ENCODE peak calls at places on chromosomes 1 and 21, in five cellular contexts. P is C1 segment of cervical spinal cord; K is stimulated activated CD8-positive, alpha-beta memory T cell treated with anti-CD3 and anti-CD28 coated beads, Interleukin-7, amount 100 ng/mL, for 1 hour; Y is NCI-H146; E is HCEC 1CT. J is an unnamed sample.

GRCh38 chr21:14942801-14943490 is 121.9 kb downstream of the NRIP1 start:
- DNase-seq in P (no peak), K (no peak), Y (peak; percentile 75), E (peak; percentile 57), J (no peak)

GRCh38 chr1:159972443-159973205 is 18.6 kb upstream of the SLAMF9 start:
- DNase-seq in P (no peak), E (no peak), K (no peak), Y (no peak), J (no peak)

GRCh38 chr21:43611598-43612369 is 47.5 kb downstream of the HSF2BP start:
- DNase-seq in P (no peak), Y (peak; percentile 70), K (no peak), E (peak; percentile 75), J (no peak)

GRCh38 chr1:109228167-109228566 is 14.4 kb downstream of the SARS1 start:
- DNase-seq in E (no peak), K (no peak), P (no peak), Y (no peak), J (no peak)

GRCh38 chr1:242019018-242019417 is 20.1 kb upstream of the MAP1LC3C start:
- DNase-seq in Y (no peak), P (no peak), E (no peak), K (no peak), J (no peak)

GRCh38 chr1:224435318-224435763 is 744 bp upstream of the WDR26 start:
- DNase-seq in K (no peak), Y (no peak), P (no peak), E (peak; percentile 94), J (no peak)

GRCh38 chr21:26852422-26852821 is 7.2 kb upstream of the ADAMTS1 start:
- DNase-seq in K (no peak), P (no peak), Y (no peak), E (no peak), J (no peak)

GRCh38 chr21:45478115-45478801 is 64.0 kb downstream of the SLC19A1 start:
- DNase-seq in Y (peak; percentile 24), P (no peak), K (peak; percentile 55), E (peak; percentile 47), J (no peak)

GRCh38 chr1:118122234-118123004 is 62.6 kb downstream of the SPAG17 start:
- DNase-seq in E (no peak), Y (peak; percentile 62), P (no peak), K (no peak), J (no peak)

GRCh38 chr1:3678361-3679097 is 26.2 kb downstream of the TP73 start:
- DNase-seq in P (no peak), K (no peak), Y (no peak), E (no peak), J (no peak)

GRCh38 chr1:212060632-212061472 is 25.3 kb downstream of the DTL start:
- DNase-seq in K (no peak), P (no peak), Y (no peak), E (no peak), J (no peak)

GRCh38 chr1:41386190-41386518 is 24.9 kb downstream of the FOXO6 start:
- DNase-seq in K (no peak), E (no peak), P (no peak), Y (no peak), J (no peak)

GRCh38 chr1:108734176-108734865 is 12.2 kb upstream of the STXBP3 start:
- DNase-seq in P (no peak), K (no peak), E (no peak), Y (no peak), J (no peak)

GRCh38 chr1:183227963-183228649 is 42.0 kb downstream of the LAMC2 start:
- DNase-seq in Y (peak; percentile 26), P (no peak), E (peak; percentile 58), K (no peak), J (no peak)

GRCh38 chr21:39430457-39430856 is 15.1 kb downstream of the LCA5L start:
- DNase-seq in E (no peak), Y (no peak), K (no peak), P (no peak), J (no peak)

GRCh38 chr21:42056996-42057689 is 14.0 kb upstream of the UMODL1 start:
- DNase-seq in Y (peak; percentile 59), K (no peak), E (peak; percentile 68), P (no peak), J (no peak)